ENCODE peak calls at places on chromosomes 4 and X, in five cellular contexts. C is mammary epithelial cell; V is thoracic aorta; Q is tibial nerve; A is CD8-positive, alpha-beta memory T cell. H is an unnamed sample. For H3K4me1, the result is how much of the 10 kb centered on the place peaks cover.

GRCh38 chr4:24988776-24989175 is 42.0 kb downstream of the LGI2 start:
- DNase-seq in C (peak), V (no peak), Q (no peak), A (no peak), H (no peak)

GRCh38 chr4:7797330-7797729 is 142.3 kb downstream of the AFAP1 start:
- DNase-seq in C (no peak), V (no peak), Q (no peak), A (no peak), H (no peak)

GRCh38 chrX:137194164-137194563 is 160.4 kb upstream of the GPR101 start:
- DNase-seq in C (peak), V (no peak), Q (no peak), A (no peak), H (peak)

GRCh38 chrX:119948381-119948780 is 4.8 kb upstream of the NKAP start:
- DNase-seq in C (no peak), V (no peak), Q (no peak), A (no peak), H (no peak)

GRCh38 chrX:124347242-124347641 is 879 bp downstream of the SH2D1A start:
- DNase-seq in C (peak), V (no peak), Q (no peak), A (no peak), H (no peak)

GRCh38 chrX:71619193-71619592 is 882 bp upstream of the CXCR3 start:
- DNase-seq in C (no peak), V (no peak), Q (no peak), A (peak), H (peak)

GRCh38 chr4:55947254-55947882 is 1.4 kb upstream of the CEP135 start:
- DNase-seq in C (peak), V (no peak), Q (no peak), A (no peak), H (no peak)

GRCh38 chr4:159191989-159192388 is 89.1 kb downstream of the RAPGEF2 start:
- DNase-seq in C (peak), V (no peak), Q (no peak), A (no peak), H (no peak)

GRCh38 chrX:107672955-107673378 is 44.7 kb downstream of the PRPS1 start:
- DNase-seq in C (peak), V (no peak), Q (peak), A (peak), H (peak)

GRCh38 chr4:36273276-36273675 is 8.1 kb upstream of the DTHD1 start:
- DNase-seq in C (peak), V (no peak), Q (no peak), A (no peak), H (no peak)
- H3K4me1 ChIP-seq in C (under half), V (under half), Q (under half), A (under half), H (under half)

GRCh38 chr4:123555500-123556273 is 159.1 kb downstream of the SPRY1 start:
- DNase-seq in C (peak), V (peak), Q (peak), A (no peak), H (no peak)
- H3K27ac ChIP-seq in C (peak), V (peak), Q (peak), A (no peak), H (no peak)

GRCh38 chr4:113469023-113469390 is 292.5 kb downstream of the CAMK2D start:
- DNase-seq in C (no peak), V (no peak), Q (no peak), A (no peak), H (no peak)

GRCh38 chr4:113471141-113471860 is 290.2 kb downstream of the CAMK2D start:
- DNase-seq in C (no peak), V (no peak), Q (no peak), A (no peak), H (no peak)

GRCh38 chr4:113467581-113467980 is 294.0 kb downstream of the CAMK2D start:
- DNase-seq in C (peak), V (no peak), Q (no peak), A (no peak), H (no peak)

GRCh38 chr4:113469926-113470325 is 291.6 kb downstream of the CAMK2D start:
- DNase-seq in C (no peak), V (no peak), Q (no peak), A (no peak), H (no peak)

GRCh38 chr4:113468165-113469022 is 293.1 kb downstream of the CAMK2D start:
- DNase-seq in C (peak), V (peak), Q (peak), A (no peak), H (no peak)
- H3K4me3 ChIP-seq in C (peak), V (peak), Q (no peak), A (no peak), H (no peak)

GRCh38 chr4:80058740-80059139 is 14.3 kb downstream of the ANTXR2 start:
- DNase-seq in C (no peak), V (no peak), Q (no peak), A (no peak), H (peak)
- H3K4me1 ChIP-seq in C (under half), V (under half), Q (under half), A (under half), H (under half)